ENCODE peak calls at places on chromosomes 5 and 9, in five cellular contexts. X is ELF-1; G is NCI-H1417; A is right atrium auricular region; L is activated CD4-positive, alpha-beta T cell treated with anti-CD3 and anti-CD28 coated beads, Interleukin-2, amount 50 U/mL, for 48 hours. H is an unnamed sample.

GRCh38 chr5:128252196-128252595 is 168.6 kb downstream of the SLC12A2 start:
- DNase-seq in X (no peak), G (no peak), A (no peak), L (no peak), H (no peak)

GRCh38 chr5:90741022-90741564 is 182.5 kb downstream of the ADGRV1 start:
- DNase-seq in X (no peak), G (no peak), A (no peak), L (no peak), H (no peak)

GRCh38 chr9:70398145-70398556 is 16.3 kb downstream of the KLF9 start:
- DNase-seq in X (no peak), G (no peak), A (no peak), L (no peak), H (no peak)

GRCh38 chr5:81856948-81857928 is 106.3 kb upstream of the SSBP2 start:
- DNase-seq in X (peak; percentile 42), G (peak; percentile 59), A (peak; percentile 75), L (peak; percentile 15), H (peak; percentile 69)

GRCh38 chr9:104747565-104748358 is at the start of gene NIPSNAP3A:
- DNase-seq in X (peak; percentile 83), G (peak; percentile 76), A (peak; percentile 88), L (peak; percentile 90), H (peak; percentile 91)

GRCh38 chr5:125375143-125375542 is 628.7 kb upstream of the ZNF608 start:
- DNase-seq in X (no peak), G (peak; percentile 24), A (no peak), L (no peak), H (no peak)

GRCh38 chr5:171152382-171152781 is 156.7 kb upstream of the TLX3 start:
- DNase-seq in X (no peak), G (no peak), A (no peak), L (no peak), H (no peak)

GRCh38 chr9:133819923-133820322 is 81.8 kb upstream of the SARDH start:
- DNase-seq in X (no peak), G (no peak), A (no peak), L (no peak), H (no peak)

GRCh38 chr5:74870299-74871067 is 4.3 kb upstream of the FAM169A start:
- DNase-seq in X (no peak), G (no peak), A (no peak), L (no peak), H (no peak)

GRCh38 chr9:106868565-106868964 is 5.6 kb downstream of the ZNF462 start:
- DNase-seq in X (no peak), G (no peak), A (peak; percentile 65), L (no peak), H (peak; percentile 58)

GRCh38 chr5:138338411-138339085 is 482 bp downstream of the FAM53C start:
- DNase-seq in X (no peak), G (no peak), A (no peak), L (no peak), H (no peak)

GRCh38 chr9:69857131-69857530 is 36.5 kb downstream of the CFAP95 start:
- DNase-seq in X (no peak), G (no peak), A (no peak), L (no peak), H (no peak)

GRCh38 chr5:156956321-156956720 is 6.7 kb downstream of the TIMD4 start:
- DNase-seq in X (no peak), G (peak; percentile 35), A (no peak), L (no peak), H (no peak)

GRCh38 chr5:80964491-80964890 is 4.3 kb downstream of the RASGRF2 start:
- DNase-seq in X (no peak), G (no peak), A (no peak), L (no peak), H (no peak)

GRCh38 chr9:26748449-26749058 is 144.0 kb downstream of the CAAP1 start:
- DNase-seq in X (peak; percentile 18), G (no peak), A (no peak), L (no peak), H (no peak)

GRCh38 chr5:51347704-51348103 is 35.5 kb upstream of the ISL1 start:
- DNase-seq in X (no peak), G (no peak), A (no peak), L (no peak), H (no peak)

GRCh38 chr5:181243020-181243520 is 636 bp downstream of the RACK1 start:
- DNase-seq in X (no peak), G (no peak), A (no peak), L (no peak), H (no peak)

GRCh38 chr9:96113045-96113444 is 188.9 kb downstream of the HSD17B3 start:
- DNase-seq in X (no peak), G (no peak), A (no peak), L (no peak), H (no peak)

GRCh38 chr5:60677831-60678664 is 21.9 kb downstream of the DEPDC1B start:
- DNase-seq in X (no peak), G (peak; percentile 38), A (no peak), L (no peak), H (no peak)

GRCh38 chr5:107968465-107968864 is 297.7 kb upstream of the EFNA5 start:
- DNase-seq in X (no peak), G (no peak), A (no peak), L (no peak), H (no peak)

GRCh38 chr5:13943691-13944090 is 797 bp downstream of the DNAH5 start:
- DNase-seq in X (no peak), G (no peak), A (no peak), L (no peak), H (no peak)

GRCh38 chr9:73081979-73082657 is 69.5 kb upstream of the ANXA1 start:
- DNase-seq in X (peak; percentile 65), G (peak; percentile 17), A (no peak), L (no peak), H (no peak)

H was measured in ureter.